ENCODE peak calls at places on chromosomes 4 and X, in nine cellular contexts. D is activated CD8-positive, alpha-beta memory T cell treated with anti-CD3 and anti-CD28 coated beads for 48 hours; U is GM23248; E is heart right ventricle; X is endothelial cell; G is EL; M is H7; Q is smooth muscle cell of the brain vasculature; H is dermis microvascular lymphatic vessel endothelial cell. O is an unnamed sample.

GRCh38 chr4:42655921-42656735 is 777 bp downstream of the ATP8A1 start:
- DNase-seq in D (no peak), U (peak; percentile 35), E (peak; percentile 39), X (peak; percentile 43), G (peak; percentile 2), M (peak; percentile 49), Q (no peak), H (peak; percentile 23), O (no peak)

GRCh38 chr4:98692411-98692810 is 34.0 kb upstream of the TSPAN5 start:
- DNase-seq in D (no peak), U (no peak), E (no peak), X (peak; percentile 12), G (no peak), M (no peak), Q (no peak), H (peak; percentile 92), O (no peak)

GRCh38 chr4:89788243-89789072 is 48.5 kb downstream of the SNCA start:
- DNase-seq in D (no peak), U (peak; percentile 32), E (peak; percentile 55), X (no peak), G (no peak), M (no peak), Q (no peak), H (peak; percentile 86), O (no peak)

GRCh38 chrX:150213481-150214030 is 149.6 kb upstream of the MAMLD1 start:
- DNase-seq in D (no peak), U (no peak), E (no peak), X (no peak), G (no peak), M (no peak), Q (no peak), H (peak; percentile 66), O (no peak)

GRCh38 chrX:145817666-145818521 is at the start of gene SLITRK2:
- DNase-seq in D (no peak), U (peak; percentile 4), E (no peak), X (peak; percentile 6), G (no peak), M (peak; percentile 60), Q (no peak), H (no peak), O (no peak)

GRCh38 chr4:78568640-78569261 is 17.2 kb downstream of the ANXA3 start:
- DNase-seq in D (no peak), U (peak; percentile 50), E (no peak), X (no peak), G (no peak), M (no peak), Q (no peak), H (no peak), O (no peak)

GRCh38 chr4:112857461-112857860 is 192.0 kb upstream of the ANK2 start:
- DNase-seq in D (no peak), U (peak; percentile 94), E (no peak), X (no peak), G (peak; percentile 86), M (no peak), Q (no peak), H (peak; percentile 2), O (no peak)

GRCh38 chr4:8225704-8226443 is 26.8 kb downstream of the SH3TC1 start:
- DNase-seq in D (no peak), U (no peak), E (no peak), X (no peak), G (no peak), M (peak; percentile 86), Q (no peak), H (peak; percentile 24), O (no peak)

GRCh38 chr4:17502764-17503163 is 9.1 kb downstream of the QDPR start:
- DNase-seq in D (no peak), U (no peak), E (no peak), X (no peak), G (peak; percentile 14), M (no peak), Q (no peak), H (no peak), O (no peak)

GRCh38 chr4:26362745-26363439 is 42.1 kb downstream of the RBPJ start:
- DNase-seq in D (no peak), U (peak; percentile 50), E (no peak), X (no peak), G (peak; percentile 48), M (no peak), Q (no peak), H (no peak), O (no peak)

GRCh38 chrX:11259437-11259836 is 33.8 kb upstream of the AMELX start:
- DNase-seq in D (no peak), U (no peak), E (no peak), X (no peak), G (no peak), M (no peak), Q (no peak), H (no peak), O (no peak)

GRCh38 chr4:176549161-176549865 is 229.5 kb downstream of the SPCS3 start:
- DNase-seq in D (no peak), U (peak; percentile 64), E (no peak), X (no peak), G (peak; percentile 67), M (no peak), Q (no peak), H (no peak), O (no peak)

GRCh38 chr4:113026556-113026955 is 22.9 kb upstream of the ANK2 start:
- DNase-seq in D (no peak), U (peak; percentile 69), E (no peak), X (no peak), G (peak; percentile 45), M (no peak), Q (no peak), H (no peak), O (no peak)

GRCh38 chrX:152601848-152602616 is 35.7 kb upstream of the GABRQ start:
- DNase-seq in D (no peak), U (peak; percentile 13), E (no peak), X (peak; percentile 2), G (no peak), M (peak; percentile 9), Q (no peak), H (no peak), O (no peak)

GRCh38 chrX:124018031-124018430 is 56.5 kb downstream of the STAG2 start:
- DNase-seq in D (no peak), U (peak; percentile 21), E (no peak), X (no peak), G (no peak), M (no peak), Q (no peak), H (no peak), O (no peak)

GRCh38 chr4:40843696-40844095 is 93.9 kb downstream of the NSUN7 start:
- DNase-seq in D (no peak), U (no peak), E (no peak), X (no peak), G (no peak), M (no peak), Q (no peak), H (no peak), O (no peak)

GRCh38 chr4:20764353-20764752 is 64.1 kb downstream of the PACRGL start:
- DNase-seq in D (no peak), U (peak; percentile 6), E (no peak), X (no peak), G (peak; percentile 27), M (no peak), Q (no peak), H (no peak), O (no peak)

GRCh38 chrX:9662148-9662547 is 103.5 kb downstream of the GPR143 start:
- DNase-seq in D (no peak), U (peak; percentile 67), E (no peak), X (no peak), G (peak; percentile 87), M (no peak), Q (no peak), H (peak; percentile 66), O (no peak)